ENCODE peak calls at places on chromosomes 3 and 15, in nine cellular contexts. One of them, this sample, is unnamed.

GRCh38 chr3:183560607-183561006 is 5.1 kb upstream of the KLHL6 start:
- DNase-seq in IMR-90: no peak
- DNase-seq in mucosa of descending colon: peak
- DNase-seq in CD8-positive, alpha-beta T cell: peak
- DNase-seq in colonic mucosa: peak
- DNase-seq in stomach: no peak
- DNase-seq in neural progenitor cell: peak
- DNase-seq in A549: peak
- DNase-seq in B cell: no peak
- DNase-seq in this sample: no peak

GRCh38 chr3:46693038-46693896 is at the start of gene ALS2CL:
- DNase-seq in IMR-90: no peak
- DNase-seq in mucosa of descending colon: peak
- DNase-seq in CD8-positive, alpha-beta T cell: peak
- DNase-seq in colonic mucosa: peak
- DNase-seq in stomach: peak
- DNase-seq in neural progenitor cell: peak
- DNase-seq in A549: peak
- DNase-seq in B cell: peak
- DNase-seq in this sample: peak

GRCh38 chr15:64288577-64288976 is 67.4 kb downstream of the CSNK1G1 start:
- DNase-seq in IMR-90: peak
- DNase-seq in mucosa of descending colon: no peak
- DNase-seq in CD8-positive, alpha-beta T cell: no peak
- DNase-seq in colonic mucosa: no peak
- DNase-seq in stomach: no peak
- DNase-seq in neural progenitor cell: no peak
- DNase-seq in A549: no peak
- DNase-seq in B cell: no peak
- DNase-seq in this sample: no peak

GRCh38 chr15:38577405-38577987 is 12.9 kb upstream of the RASGRP1 start:
- DNase-seq in IMR-90: no peak
- DNase-seq in mucosa of descending colon: no peak
- DNase-seq in CD8-positive, alpha-beta T cell: no peak
- DNase-seq in colonic mucosa: no peak
- DNase-seq in stomach: no peak
- DNase-seq in neural progenitor cell: no peak
- DNase-seq in A549: no peak
- DNase-seq in B cell: no peak
- DNase-seq in this sample: no peak

GRCh38 chr3:184773341-184774186 is 38.4 kb upstream of the VPS8 start:
- DNase-seq in IMR-90: no peak
- DNase-seq in mucosa of descending colon: no peak
- DNase-seq in CD8-positive, alpha-beta T cell: no peak
- DNase-seq in colonic mucosa: no peak
- DNase-seq in stomach: no peak
- DNase-seq in neural progenitor cell: peak
- DNase-seq in A549: no peak
- DNase-seq in B cell: no peak
- DNase-seq in this sample: peak

GRCh38 chr3:134197681-134198261 is 52.9 kb downstream of the RYK start:
- DNase-seq in IMR-90: peak
- DNase-seq in mucosa of descending colon: peak
- DNase-seq in CD8-positive, alpha-beta T cell: no peak
- DNase-seq in colonic mucosa: no peak
- DNase-seq in stomach: no peak
- DNase-seq in neural progenitor cell: peak
- DNase-seq in A549: peak
- DNase-seq in B cell: no peak
- DNase-seq in this sample: no peak

GRCh38 chr3:73768594-73769308 is 144.0 kb upstream of the PDZRN3 start:
- DNase-seq in IMR-90: peak
- DNase-seq in mucosa of descending colon: no peak
- DNase-seq in CD8-positive, alpha-beta T cell: no peak
- DNase-seq in colonic mucosa: no peak
- DNase-seq in stomach: no peak
- DNase-seq in neural progenitor cell: no peak
- DNase-seq in A549: no peak
- DNase-seq in B cell: no peak
- DNase-seq in this sample: no peak

GRCh38 chr3:65006300-65006739 is 318.5 kb upstream of the ADAMTS9 start:
- DNase-seq in IMR-90: peak
- DNase-seq in mucosa of descending colon: no peak
- DNase-seq in CD8-positive, alpha-beta T cell: no peak
- DNase-seq in colonic mucosa: no peak
- DNase-seq in stomach: no peak
- DNase-seq in neural progenitor cell: no peak
- DNase-seq in A549: no peak
- DNase-seq in B cell: no peak
- DNase-seq in this sample: no peak

GRCh38 chr15:59367022-59367451 is 5.6 kb downstream of the MYO1E start:
- DNase-seq in IMR-90: no peak
- DNase-seq in mucosa of descending colon: no peak
- DNase-seq in CD8-positive, alpha-beta T cell: no peak
- DNase-seq in colonic mucosa: no peak
- DNase-seq in stomach: no peak
- DNase-seq in neural progenitor cell: no peak
- DNase-seq in A549: no peak
- DNase-seq in B cell: no peak
- DNase-seq in this sample: no peak

GRCh38 chr3:77381426-77381825 is 341.5 kb downstream of the ROBO2 start:
- DNase-seq in IMR-90: no peak
- DNase-seq in mucosa of descending colon: no peak
- DNase-seq in CD8-positive, alpha-beta T cell: no peak
- DNase-seq in colonic mucosa: no peak
- DNase-seq in stomach: no peak
- DNase-seq in neural progenitor cell: no peak
- DNase-seq in A549: no peak
- DNase-seq in B cell: no peak
- DNase-seq in this sample: no peak

GRCh38 chr3:46104706-46105105 is 77.4 kb upstream of the XCR1 start:
- DNase-seq in IMR-90: no peak
- DNase-seq in mucosa of descending colon: no peak
- DNase-seq in CD8-positive, alpha-beta T cell: no peak
- DNase-seq in colonic mucosa: no peak
- DNase-seq in stomach: no peak
- DNase-seq in neural progenitor cell: no peak
- DNase-seq in A549: no peak
- DNase-seq in B cell: no peak
- DNase-seq in this sample: no peak

GRCh38 chr15:89433686-89434085 is 62.7 kb downstream of the RHCG start:
- DNase-seq in IMR-90: no peak
- DNase-seq in mucosa of descending colon: no peak
- DNase-seq in CD8-positive, alpha-beta T cell: no peak
- DNase-seq in colonic mucosa: no peak
- DNase-seq in stomach: no peak
- DNase-seq in neural progenitor cell: no peak
- DNase-seq in A549: no peak
- DNase-seq in B cell: no peak
- DNase-seq in this sample: no peak

GRCh38 chr3:133930341-133930933 is 34.8 kb upstream of the RAB6B start:
- DNase-seq in IMR-90: peak
- DNase-seq in mucosa of descending colon: peak
- DNase-seq in CD8-positive, alpha-beta T cell: no peak
- DNase-seq in colonic mucosa: peak
- DNase-seq in stomach: no peak
- DNase-seq in neural progenitor cell: peak
- DNase-seq in A549: peak
- DNase-seq in B cell: no peak
- DNase-seq in this sample: no peak

GRCh38 chr3:147364771-147365170 is 41.6 kb downstream of the ZIC4 start:
- DNase-seq in IMR-90: no peak
- DNase-seq in mucosa of descending colon: no peak
- DNase-seq in CD8-positive, alpha-beta T cell: no peak
- DNase-seq in colonic mucosa: no peak
- DNase-seq in stomach: no peak
- DNase-seq in neural progenitor cell: no peak
- DNase-seq in A549: no peak
- DNase-seq in B cell: no peak
- DNase-seq in this sample: no peak

GRCh38 chr3:34258271-34259015 is 460.0 kb downstream of the PDCD6IP start:
- DNase-seq in IMR-90: no peak
- DNase-seq in mucosa of descending colon: no peak
- DNase-seq in CD8-positive, alpha-beta T cell: no peak
- DNase-seq in colonic mucosa: no peak
- DNase-seq in stomach: no peak
- DNase-seq in neural progenitor cell: no peak
- DNase-seq in A549: no peak
- DNase-seq in B cell: no peak
- DNase-seq in this sample: no peak

GRCh38 chr3:34264650-34265049 is 466.2 kb downstream of the PDCD6IP start:
- DNase-seq in IMR-90: no peak
- DNase-seq in mucosa of descending colon: no peak
- DNase-seq in CD8-positive, alpha-beta T cell: no peak
- DNase-seq in colonic mucosa: no peak
- DNase-seq in stomach: no peak
- DNase-seq in neural progenitor cell: no peak
- DNase-seq in A549: no peak
- DNase-seq in B cell: no peak
- DNase-seq in this sample: no peak

GRCh38 chr3:34260266-34260990 is 462.0 kb downstream of the PDCD6IP start:
- DNase-seq in IMR-90: peak
- DNase-seq in mucosa of descending colon: peak
- DNase-seq in CD8-positive, alpha-beta T cell: no peak
- DNase-seq in colonic mucosa: peak
- DNase-seq in stomach: peak
- DNase-seq in neural progenitor cell: peak
- DNase-seq in A549: peak
- DNase-seq in B cell: no peak
- DNase-seq in this sample: peak

GRCh38 chr3:34263014-34263714 is 464.7 kb downstream of the PDCD6IP start:
- DNase-seq in IMR-90: no peak
- DNase-seq in mucosa of descending colon: no peak
- DNase-seq in CD8-positive, alpha-beta T cell: no peak
- DNase-seq in colonic mucosa: no peak
- DNase-seq in stomach: no peak
- DNase-seq in neural progenitor cell: no peak
- DNase-seq in A549: no peak
- DNase-seq in B cell: no peak
- DNase-seq in this sample: no peak

GRCh38 chr3:34260991-34261365 is 462.5 kb downstream of the PDCD6IP start:
- DNase-seq in IMR-90: no peak
- DNase-seq in mucosa of descending colon: no peak
- DNase-seq in CD8-positive, alpha-beta T cell: no peak
- DNase-seq in colonic mucosa: no peak
- DNase-seq in stomach: no peak
- DNase-seq in neural progenitor cell: no peak
- DNase-seq in A549: no peak
- DNase-seq in B cell: no peak
- DNase-seq in this sample: no peak
- TF ChIP-seq CTCF in IMR-90: no peak
- TF ChIP-seq CTCF in mucosa of descending colon: no peak
- TF ChIP-seq CTCF in CD8-positive, alpha-beta T cell: no peak
- TF ChIP-seq CTCF in colonic mucosa: no peak
- TF ChIP-seq CTCF in stomach: no peak
- TF ChIP-seq CTCF in neural progenitor cell: no peak
- TF ChIP-seq CTCF in A549: no peak
- TF ChIP-seq CTCF in B cell: no peak
- TF ChIP-seq CTCF in this sample: no peak

DNA sequence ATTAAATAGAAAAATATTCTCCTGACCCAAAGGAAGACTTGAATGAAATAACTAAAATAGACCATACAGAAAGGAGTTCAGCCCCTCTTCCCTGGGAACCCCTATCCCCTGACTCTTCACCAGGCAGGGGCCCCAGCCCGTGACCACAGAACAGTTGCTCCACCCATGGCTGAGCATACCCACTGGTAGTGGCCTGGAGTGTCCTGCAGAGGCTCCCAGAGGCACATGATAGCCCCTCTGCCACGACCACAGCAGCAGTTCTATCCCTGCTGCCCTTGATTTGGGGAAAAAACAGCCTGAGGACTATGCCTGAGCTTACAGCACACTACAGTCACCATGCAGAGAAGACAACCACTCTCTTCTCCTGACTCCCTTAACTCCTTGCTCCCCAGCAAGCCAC is 31.8 kb downstream of the TTC14 start:
- DNase-seq in IMR-90: no peak
- DNase-seq in mucosa of descending colon: no peak
- DNase-seq in CD8-positive, alpha-beta T cell: no peak
- DNase-seq in colonic mucosa: no peak
- DNase-seq in stomach: no peak
- DNase-seq in neural progenitor cell: peak
- DNase-seq in A549: no peak
- DNase-seq in B cell: no peak
- DNase-seq in this sample: peak
- TF ChIP-seq CTCF in IMR-90: no peak
- TF ChIP-seq CTCF in mucosa of descending colon: no peak
- TF ChIP-seq CTCF in CD8-positive, alpha-beta T cell: no peak
- TF ChIP-seq CTCF in colonic mucosa: no peak
- TF ChIP-seq CTCF in stomach: no peak
- TF ChIP-seq CTCF in neural progenitor cell: peak
- TF ChIP-seq CTCF in A549: no peak
- TF ChIP-seq CTCF in B cell: no peak
- TF ChIP-seq CTCF in this sample: peak

GRCh38 chr3:50355829-50356552 is 3.3 kb downstream of the TMEM115 start:
- DNase-seq in IMR-90: no peak
- DNase-seq in mucosa of descending colon: no peak
- DNase-seq in CD8-positive, alpha-beta T cell: no peak
- DNase-seq in colonic mucosa: no peak
- DNase-seq in stomach: peak
- DNase-seq in neural progenitor cell: no peak
- DNase-seq in A549: no peak
- DNase-seq in B cell: no peak
- DNase-seq in this sample: no peak
- TF ChIP-seq CTCF in IMR-90: no peak
- TF ChIP-seq CTCF in mucosa of descending colon: no peak
- TF ChIP-seq CTCF in CD8-positive, alpha-beta T cell: no peak
- TF ChIP-seq CTCF in colonic mucosa: no peak
- TF ChIP-seq CTCF in stomach: no peak
- TF ChIP-seq CTCF in neural progenitor cell: peak
- TF ChIP-seq CTCF in A549: no peak
- TF ChIP-seq CTCF in B cell: no peak
- TF ChIP-seq CTCF in this sample: no peak

DNA sequence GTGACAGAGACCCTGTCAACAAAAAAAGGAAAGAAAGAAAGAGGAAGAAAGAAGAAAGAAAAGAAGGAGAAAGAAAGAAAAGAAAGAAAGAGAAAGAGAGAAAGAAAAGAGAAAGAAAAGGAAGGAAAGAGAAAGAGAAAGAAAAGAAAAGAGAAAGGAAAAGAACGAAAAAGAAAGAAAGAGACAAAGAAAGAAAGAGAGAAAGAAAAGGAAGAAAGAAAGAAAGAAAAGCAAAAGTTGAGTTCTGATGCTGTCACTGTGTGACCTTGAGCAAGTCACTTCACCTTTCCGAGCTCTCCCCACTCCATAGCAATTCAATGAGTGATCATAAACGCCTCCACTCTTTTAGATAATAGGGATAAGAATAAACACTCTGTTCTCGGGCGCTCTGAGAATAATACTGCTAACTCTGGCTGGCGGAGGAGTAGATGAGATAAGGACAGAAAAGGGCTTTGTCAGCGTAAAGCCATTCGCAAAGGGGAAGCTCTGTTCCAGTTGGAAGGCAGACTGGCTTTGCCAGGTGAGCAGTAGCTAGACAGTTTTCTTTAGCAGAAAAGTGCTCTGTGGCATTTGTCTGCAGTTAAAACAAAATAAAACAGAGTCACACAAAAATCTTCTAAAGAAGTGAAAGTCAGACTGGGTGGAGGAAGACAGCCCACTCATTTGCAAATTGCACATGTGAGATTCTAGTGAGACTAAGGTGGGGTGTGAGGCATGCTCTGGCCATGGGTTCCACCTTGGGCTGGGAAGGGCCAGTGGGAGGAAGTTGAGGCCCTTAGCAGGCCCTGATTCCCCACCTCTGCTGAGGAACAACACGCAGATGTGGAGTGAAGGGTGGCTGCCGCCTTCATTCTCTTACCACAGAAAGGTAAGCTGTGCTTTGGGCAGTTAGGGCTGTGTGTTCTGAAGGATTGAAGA is 9.6 kb upstream of the FLNB start:
- DNase-seq in IMR-90: peak
- DNase-seq in mucosa of descending colon: peak
- DNase-seq in CD8-positive, alpha-beta T cell: no peak
- DNase-seq in colonic mucosa: peak
- DNase-seq in stomach: peak
- DNase-seq in neural progenitor cell: no peak
- DNase-seq in A549: no peak
- DNase-seq in B cell: no peak
- DNase-seq in this sample: no peak
- TF ChIP-seq CTCF in IMR-90: no peak
- TF ChIP-seq CTCF in mucosa of descending colon: no peak
- TF ChIP-seq CTCF in CD8-positive, alpha-beta T cell: no peak
- TF ChIP-seq CTCF in colonic mucosa: no peak
- TF ChIP-seq CTCF in stomach: no peak
- TF ChIP-seq CTCF in neural progenitor cell: no peak
- TF ChIP-seq CTCF in A549: no peak
- TF ChIP-seq CTCF in B cell: peak
- TF ChIP-seq CTCF in this sample: no peak

This sample was measured in nephron progenitor cell.